ENCODE peak calls at places on chromosome 5, in five cellular contexts. One of them, this sample, is unnamed. For H3K27me3, the result is how much of the 10 kb centered on the place peaks cover.

GRCh38 chr5:1174122-1174936 is 27.1 kb upstream of the SLC6A19 start:
- DNase-seq in stomach: peak
- DNase-seq in left ventricle myocardium inferior: peak
- DNase-seq in IMR-90: peak
- DNase-seq in lung: peak
- DNase-seq in this sample: peak

GRCh38 chr5:77143998-77144836 is 57.1 kb upstream of the ZBED3 start:
- DNase-seq in IMR-90: peak
- DNase-seq in left ventricle myocardium inferior: peak
- DNase-seq in stomach: peak
- DNase-seq in lung: peak
- DNase-seq in this sample: peak

GRCh38 chr5:5504325-5504724 is 81.8 kb downstream of the ICE1 start:
- DNase-seq in IMR-90: no peak
- DNase-seq in lung: no peak
- DNase-seq in stomach: no peak
- DNase-seq in left ventricle myocardium inferior: no peak
- DNase-seq in this sample: no peak

GRCh38 chr5:50958852-50959457 is 292.5 kb downstream of the PARP8 start:
- DNase-seq in lung: no peak
- DNase-seq in IMR-90: peak
- DNase-seq in left ventricle myocardium inferior: no peak
- DNase-seq in stomach: no peak
- DNase-seq in this sample: peak

GRCh38 chr5:35880166-35880565 is 23.5 kb downstream of the IL7R start:
- DNase-seq in stomach: no peak
- DNase-seq in IMR-90: no peak
- DNase-seq in left ventricle myocardium inferior: no peak
- DNase-seq in lung: no peak
- DNase-seq in this sample: no peak

GRCh38 chr5:36723921-36724320 is 117.5 kb downstream of the SLC1A3 start:
- DNase-seq in IMR-90: no peak
- DNase-seq in stomach: no peak
- DNase-seq in left ventricle myocardium inferior: no peak
- DNase-seq in lung: no peak
- DNase-seq in this sample: no peak

GRCh38 chr5:39760385-39761198 is 335.8 kb upstream of the DAB2 start:
- DNase-seq in IMR-90: peak
- DNase-seq in lung: no peak
- DNase-seq in left ventricle myocardium inferior: peak
- DNase-seq in stomach: no peak
- DNase-seq in this sample: no peak

GRCh38 chr5:134547999-134548626 is 22.6 kb downstream of the JADE2 start:
- DNase-seq in IMR-90: no peak
- DNase-seq in lung: no peak
- DNase-seq in left ventricle myocardium inferior: peak
- DNase-seq in stomach: no peak
- DNase-seq in this sample: no peak

GRCh38 chr5:61563401-61563800 is 231.3 kb downstream of the ZSWIM6 start:
- DNase-seq in lung: no peak
- DNase-seq in IMR-90: peak
- DNase-seq in stomach: peak
- DNase-seq in left ventricle myocardium inferior: no peak
- DNase-seq in this sample: peak

GRCh38 chr5:108278285-108279240 is 103.3 kb downstream of the FBXL17 start:
- DNase-seq in lung: no peak
- DNase-seq in IMR-90: no peak
- DNase-seq in stomach: no peak
- DNase-seq in left ventricle myocardium inferior: peak
- DNase-seq in this sample: no peak
- TF ChIP-seq CTCF in lung: no peak
- TF ChIP-seq CTCF in IMR-90: no peak
- TF ChIP-seq CTCF in stomach: no peak
- TF ChIP-seq CTCF in left ventricle myocardium inferior: no peak
- TF ChIP-seq CTCF in this sample: peak

GRCh38 chr5:10565785-10566506 is 2.1 kb downstream of the ANKRD33B start:
- DNase-seq in left ventricle myocardium inferior: no peak
- DNase-seq in stomach: no peak
- DNase-seq in lung: no peak
- DNase-seq in IMR-90: no peak
- DNase-seq in this sample: no peak

GRCh38 chr5:10566556-10567068 is 2.7 kb downstream of the ANKRD33B start:
- DNase-seq in lung: no peak
- DNase-seq in stomach: no peak
- DNase-seq in left ventricle myocardium inferior: no peak
- DNase-seq in IMR-90: no peak
- DNase-seq in this sample: no peak

GRCh38 chr5:10563132-10563939 is 534 bp upstream of the ANKRD33B start:
- DNase-seq in IMR-90: peak
- DNase-seq in left ventricle myocardium inferior: peak
- DNase-seq in stomach: no peak
- DNase-seq in lung: no peak
- DNase-seq in this sample: peak

GRCh38 chr5:10563940-10564837 is at the start of gene ANKRD33B:
- DNase-seq in stomach: peak
- DNase-seq in left ventricle myocardium inferior: peak
- DNase-seq in lung: peak
- DNase-seq in IMR-90: peak
- DNase-seq in this sample: peak

DNA sequence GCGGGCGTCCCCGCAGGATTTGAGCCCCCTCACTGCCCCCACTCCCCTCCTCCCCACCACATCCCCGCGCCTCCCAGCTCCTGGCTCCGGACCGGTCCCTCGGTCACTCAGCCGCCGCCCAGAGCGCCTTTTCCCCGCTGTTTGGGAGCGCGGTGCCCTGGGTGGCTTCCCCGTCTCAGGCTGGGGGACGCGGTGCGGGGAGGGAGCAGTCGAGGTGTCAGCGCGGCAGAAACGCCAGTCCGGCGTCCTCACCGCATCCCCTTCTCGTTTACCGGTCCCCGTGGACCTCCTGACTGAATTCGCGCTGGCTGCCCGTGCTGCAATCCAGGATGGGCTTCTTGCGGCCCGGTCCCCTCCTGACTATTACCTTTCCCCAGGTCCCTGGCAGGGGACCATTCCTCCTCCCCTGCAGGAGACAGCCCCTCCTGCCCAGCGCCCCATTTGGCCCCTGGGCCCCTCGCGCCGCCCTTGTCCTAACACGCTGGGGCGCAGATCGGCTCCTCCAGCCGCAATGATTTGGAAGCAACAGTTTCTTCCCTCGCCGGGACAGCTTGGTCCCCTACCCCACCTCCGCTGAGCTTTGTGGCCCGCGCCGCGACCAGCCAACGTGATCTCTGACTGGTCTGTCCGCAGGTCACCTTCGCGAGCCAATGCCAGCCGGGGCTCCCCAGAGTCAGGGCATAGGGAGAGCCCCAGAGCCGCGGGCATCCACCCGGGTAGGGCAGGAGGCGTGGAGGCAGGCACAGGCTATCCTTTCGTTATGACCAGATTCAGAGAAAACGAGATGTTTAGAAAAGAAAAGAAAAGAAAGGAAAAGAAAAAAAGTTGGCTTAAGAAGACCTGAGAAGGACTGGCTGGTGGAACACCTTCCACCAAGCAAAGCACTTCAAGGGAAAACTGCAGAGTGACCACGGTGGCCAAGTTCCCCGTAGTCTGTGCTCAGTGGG is 1.2 kb downstream of the ANKRD33B start:
- DNase-seq in stomach: no peak
- DNase-seq in lung: no peak
- DNase-seq in left ventricle myocardium inferior: peak
- DNase-seq in IMR-90: no peak
- DNase-seq in this sample: no peak
- H3K27me3 ChIP-seq in stomach: under half
- H3K27me3 ChIP-seq in lung: under half
- H3K27me3 ChIP-seq in left ventricle myocardium inferior: under half
- H3K27me3 ChIP-seq in IMR-90: under half
- H3K27me3 ChIP-seq in this sample: under half

GRCh38 chr5:34535944-34536628 is 120.0 kb upstream of the RAI14 start:
- DNase-seq in stomach: no peak
- DNase-seq in left ventricle myocardium inferior: no peak
- DNase-seq in lung: no peak
- DNase-seq in IMR-90: peak
- DNase-seq in this sample: no peak

GRCh38 chr5:34535433-34535832 is 120.7 kb upstream of the RAI14 start:
- DNase-seq in lung: no peak
- DNase-seq in IMR-90: no peak
- DNase-seq in stomach: no peak
- DNase-seq in left ventricle myocardium inferior: no peak
- DNase-seq in this sample: no peak

GRCh38 chr5:34539183-34539582 is 116.9 kb upstream of the RAI14 start:
- DNase-seq in lung: no peak
- DNase-seq in IMR-90: no peak
- DNase-seq in stomach: no peak
- DNase-seq in left ventricle myocardium inferior: no peak
- DNase-seq in this sample: no peak

GRCh38 chr5:34536699-34537098 is 119.4 kb upstream of the RAI14 start:
- DNase-seq in lung: no peak
- DNase-seq in stomach: no peak
- DNase-seq in left ventricle myocardium inferior: no peak
- DNase-seq in IMR-90: no peak
- DNase-seq in this sample: no peak

DNA sequence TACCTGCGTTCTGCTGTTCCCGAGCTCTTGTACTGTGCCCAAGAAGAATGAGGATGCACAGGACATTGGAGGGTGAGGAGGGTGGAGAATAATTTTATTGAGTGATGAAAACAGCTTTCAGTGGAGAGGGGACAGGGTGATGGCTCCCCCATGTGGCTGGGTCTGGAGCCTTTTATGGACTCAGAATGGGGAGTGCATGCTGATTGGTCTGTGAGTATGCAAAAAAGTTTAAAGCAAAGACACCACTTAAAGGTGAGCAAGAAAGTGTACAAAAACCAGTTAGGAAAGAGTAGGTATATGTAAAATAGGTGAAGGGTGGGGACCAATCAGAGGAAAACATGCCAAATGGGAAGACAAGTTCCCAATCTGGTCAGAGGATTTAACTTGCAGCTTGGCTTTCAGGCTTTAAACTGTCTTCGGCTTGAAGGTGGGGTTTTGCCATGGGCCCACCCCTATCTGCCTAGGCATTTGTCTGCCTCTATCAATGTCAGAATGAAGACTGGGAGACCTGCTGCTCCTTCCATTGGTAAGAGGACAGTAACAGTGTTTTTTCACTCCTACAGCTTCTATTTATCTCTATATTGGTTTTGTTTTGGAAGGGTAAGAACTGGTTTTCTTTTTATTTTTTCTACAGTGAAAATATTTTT is 118.0 kb upstream of the RAI14 start:
- DNase-seq in left ventricle myocardium inferior: no peak
- DNase-seq in lung: no peak
- DNase-seq in IMR-90: peak
- DNase-seq in stomach: peak
- DNase-seq in this sample: no peak
- TF ChIP-seq CTCF in left ventricle myocardium inferior: peak
- TF ChIP-seq CTCF in lung: no peak
- TF ChIP-seq CTCF in IMR-90: peak
- TF ChIP-seq CTCF in stomach: no peak
- TF ChIP-seq CTCF in this sample: no peak

GRCh38 chr5:136188859-136189258 is 4.1 kb downstream of the SMIM32 start:
- DNase-seq in lung: no peak
- DNase-seq in left ventricle myocardium inferior: no peak
- DNase-seq in IMR-90: no peak
- DNase-seq in stomach: no peak
- DNase-seq in this sample: no peak
- H3K27me3 ChIP-seq in lung: under half
- H3K27me3 ChIP-seq in left ventricle myocardium inferior: under half
- H3K27me3 ChIP-seq in IMR-90: under half
- H3K27me3 ChIP-seq in stomach: under half
- H3K27me3 ChIP-seq in this sample: under half

DNA sequence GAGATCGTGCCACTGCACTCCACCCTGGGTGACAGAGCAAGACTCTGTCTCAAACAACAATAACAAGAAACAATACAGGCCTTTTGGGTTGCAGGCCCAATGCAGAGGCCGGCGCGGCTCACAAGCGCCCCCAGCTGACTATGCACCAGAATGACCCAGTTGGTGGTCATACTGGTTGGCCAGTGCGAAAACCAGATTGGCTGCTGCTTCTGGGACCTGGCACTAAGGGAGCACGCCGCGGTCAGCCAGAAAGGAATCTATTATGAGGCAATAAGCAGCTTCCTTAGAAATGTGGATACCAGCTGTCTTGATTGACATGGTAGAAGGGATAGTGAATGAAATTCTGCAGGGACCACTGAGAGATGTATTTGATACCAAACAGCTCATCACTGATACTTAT is 35.0 kb downstream of the RANBP17 start:
- DNase-seq in stomach: peak
- DNase-seq in IMR-90: peak
- DNase-seq in lung: no peak
- DNase-seq in left ventricle myocardium inferior: no peak
- DNase-seq in this sample: no peak
- TF ChIP-seq CTCF in stomach: no peak
- TF ChIP-seq CTCF in IMR-90: peak
- TF ChIP-seq CTCF in lung: no peak
- TF ChIP-seq CTCF in left ventricle myocardium inferior: peak
- TF ChIP-seq CTCF in this sample: no peak

GRCh38 chr5:179916523-179916922 is 8.8 kb upstream of the TBC1D9B start:
- DNase-seq in lung: no peak
- DNase-seq in left ventricle myocardium inferior: no peak
- DNase-seq in IMR-90: no peak
- DNase-seq in stomach: no peak
- DNase-seq in this sample: no peak

GRCh38 chr5:179913461-179913860 is 5.8 kb upstream of the TBC1D9B start:
- DNase-seq in IMR-90: no peak
- DNase-seq in left ventricle myocardium inferior: no peak
- DNase-seq in stomach: no peak
- DNase-seq in lung: no peak
- DNase-seq in this sample: no peak

GRCh38 chr5:179912951-179913350 is 5.3 kb upstream of the TBC1D9B start:
- DNase-seq in lung: no peak
- DNase-seq in left ventricle myocardium inferior: no peak
- DNase-seq in IMR-90: no peak
- DNase-seq in stomach: peak
- DNase-seq in this sample: no peak

GRCh38 chr5:179914032-179914755 is 6.5 kb upstream of the TBC1D9B start:
- DNase-seq in IMR-90: peak
- DNase-seq in lung: peak
- DNase-seq in stomach: no peak
- DNase-seq in left ventricle myocardium inferior: no peak
- DNase-seq in this sample: peak

GRCh38 chr5:179915406-179915935 is 7.8 kb upstream of the TBC1D9B start:
- DNase-seq in stomach: no peak
- DNase-seq in IMR-90: no peak
- DNase-seq in lung: no peak
- DNase-seq in left ventricle myocardium inferior: no peak
- DNase-seq in this sample: no peak
- H3K27me3 ChIP-seq in stomach: under half
- H3K27me3 ChIP-seq in IMR-90: under half
- H3K27me3 ChIP-seq in lung: under half
- H3K27me3 ChIP-seq in left ventricle myocardium inferior: under half
- H3K27me3 ChIP-seq in this sample: under half

DNA sequence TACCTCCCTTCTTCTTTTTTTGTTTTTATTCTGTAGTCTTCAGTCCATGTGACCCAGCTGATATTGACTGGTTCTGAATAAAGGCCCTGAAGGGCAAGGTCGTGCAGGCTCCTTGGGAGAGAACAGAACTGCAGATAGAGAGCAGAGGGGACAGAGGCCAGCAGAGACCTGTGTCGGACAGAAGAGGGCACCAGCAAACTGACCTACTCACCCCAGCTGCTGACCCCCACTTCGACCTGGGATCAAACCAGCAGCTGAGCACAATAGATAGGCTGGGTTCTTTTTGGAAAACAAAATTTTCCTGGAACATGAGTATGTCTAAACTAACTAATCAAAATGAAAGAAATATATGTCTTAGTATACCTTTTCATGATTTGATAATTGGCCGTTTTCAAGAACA is 695.1 kb downstream of the NR2F1-AS1 start:
- DNase-seq in lung: no peak
- DNase-seq in left ventricle myocardium inferior: no peak
- DNase-seq in IMR-90: no peak
- DNase-seq in stomach: no peak
- DNase-seq in this sample: no peak
- TF ChIP-seq CTCF in lung: no peak
- TF ChIP-seq CTCF in left ventricle myocardium inferior: no peak
- TF ChIP-seq CTCF in IMR-90: no peak
- TF ChIP-seq CTCF in stomach: no peak
- TF ChIP-seq CTCF in this sample: no peak